ENCODE peak calls at places on chromosomes 2 and 18, in nine cellular contexts. N is spleen, C is nephron progenitor cell, Z is natural killer cell, Q is left ventricle myocardium inferior, R is type B pancreatic cell, D is psoas muscle, J is heart left ventricle, U is HFFc6. B is an unnamed sample.

GRCh38 chr2:44970846-44971450 is 29.4 kb downstream of the SIX3 start:
- DNase-seq in N (no peak), C (no peak), Z (no peak), Q (no peak), R (no peak), D (no peak), J (no peak), U (peak; percentile 33), B (no peak)

GRCh38 chr2:179528576-179529069 is 264.0 kb upstream of the SESTD1 start:
- DNase-seq in N (no peak), C (no peak), Z (no peak), Q (no peak), R (no peak), D (no peak), J (no peak), U (no peak), B (no peak)

GRCh38 chr2:224835405-224835804 is 119.2 kb upstream of the CCDC195 start:
- DNase-seq in N (no peak), C (no peak), Z (no peak), Q (no peak), R (no peak), D (no peak), J (no peak), U (no peak), B (no peak)

GRCh38 chr2:20633001-20633400 is 17.9 kb downstream of the HS1BP3 start:
- DNase-seq in N (no peak), C (no peak), Z (no peak), Q (peak; percentile 7), R (no peak), D (peak; percentile 8), J (no peak), U (no peak), B (no peak)

GRCh38 chr2:232568161-232568560 is 17.7 kb downstream of the EIF4E2 start:
- DNase-seq in N (no peak), C (no peak), Z (no peak), Q (no peak), R (no peak), D (peak; percentile 57), J (no peak), U (peak; percentile 91), B (no peak)

GRCh38 chr18:32289480-32290075 is 99.7 kb downstream of the MEP1B start:
- DNase-seq in N (no peak), C (peak; percentile 44), Z (no peak), Q (no peak), R (no peak), D (no peak), J (peak; percentile 38), U (peak; percentile 40), B (peak; percentile 38)

GRCh38 chr2:214386720-214387119 is 24.1 kb upstream of the VWC2L start:
- DNase-seq in N (no peak), C (no peak), Z (no peak), Q (no peak), R (no peak), D (no peak), J (no peak), U (no peak), B (no peak)

GRCh38 chr2:138777996-138778395 is 2.2 kb downstream of the NXPH2 start:
- DNase-seq in N (no peak), C (peak; percentile 15), Z (no peak), Q (no peak), R (no peak), D (no peak), J (no peak), U (no peak), B (no peak)

GRCh38 chr2:98869868-98870267 is 66.2 kb downstream of the CRACDL start:
- DNase-seq in N (no peak), C (no peak), Z (no peak), Q (no peak), R (no peak), D (no peak), J (no peak), U (no peak), B (no peak)

GRCh38 chr2:25567406-25567805 is 106.0 kb downstream of the DTNB start:
- DNase-seq in N (no peak), C (no peak), Z (no peak), Q (no peak), R (no peak), D (no peak), J (no peak), U (peak; percentile 48), B (no peak)

GRCh38 chr2:189144700-189145211 is 34.8 kb downstream of the COL5A2 start:
- DNase-seq in N (no peak), C (no peak), Z (no peak), Q (no peak), R (no peak), D (no peak), J (no peak), U (peak; percentile 18), B (no peak)

GRCh38 chr2:189147361-189147760 is 32.2 kb downstream of the COL5A2 start:
- DNase-seq in N (no peak), C (no peak), Z (no peak), Q (no peak), R (no peak), D (no peak), J (no peak), U (peak; percentile 21), B (no peak)

GRCh38 chr2:189143930-189144329 is 35.6 kb downstream of the COL5A2 start:
- DNase-seq in N (no peak), C (no peak), Z (no peak), Q (no peak), R (no peak), D (no peak), J (no peak), U (peak; percentile 66), B (no peak)

GRCh38 chr2:189146553-189146952 is 33.0 kb downstream of the COL5A2 start:
- DNase-seq in N (no peak), C (no peak), Z (no peak), Q (no peak), R (no peak), D (no peak), J (no peak), U (no peak), B (no peak)

DNA sequence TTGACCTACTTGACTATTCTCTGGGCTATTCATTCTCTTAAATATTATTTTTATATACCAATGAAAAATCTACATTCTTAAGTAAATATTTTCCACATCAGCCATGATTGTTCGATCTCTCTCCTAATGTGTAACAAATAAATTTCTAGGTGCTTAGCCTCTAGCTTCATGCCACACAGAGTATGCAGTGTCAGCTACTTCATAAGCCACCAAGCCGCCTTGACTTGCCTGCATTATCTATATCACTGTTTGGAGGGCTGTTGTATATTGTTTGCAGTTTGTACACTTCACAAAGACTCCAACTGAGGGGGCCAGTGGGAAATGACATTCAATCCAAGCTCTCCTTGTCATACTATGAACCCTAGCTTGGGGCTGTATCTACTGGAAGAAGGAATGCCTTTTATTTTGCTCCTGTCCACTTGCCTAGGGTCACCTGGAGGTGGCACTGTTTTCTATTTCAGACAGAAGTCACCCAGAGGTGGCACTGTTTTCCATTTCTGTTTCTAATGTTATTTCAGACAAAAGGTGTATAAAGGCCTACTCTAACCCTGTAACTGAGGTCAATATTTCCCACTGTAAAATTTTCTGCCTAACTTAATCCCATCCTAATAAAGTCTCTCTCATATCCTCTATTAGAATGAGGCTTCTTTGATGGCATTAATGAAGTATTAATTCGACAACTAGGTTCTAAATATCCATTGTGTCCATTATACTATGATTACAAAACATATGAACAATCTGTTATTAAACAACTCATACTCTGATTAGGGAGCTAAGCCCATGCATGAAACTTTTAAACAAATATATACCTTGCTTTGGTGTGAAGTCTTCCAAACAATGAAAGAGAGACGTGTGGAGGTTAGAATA is 36.4 kb downstream of the COL5A2 start:
- DNase-seq in N (no peak), C (peak; percentile 21), Z (no peak), Q (no peak), R (no peak), D (no peak), J (no peak), U (peak; percentile 67), B (no peak)
- TF ChIP-seq CTCF in N (no peak), C (peak; percentile 64), Z (no peak), Q (peak; percentile 53), R (peak; percentile 73), D (peak; percentile 45), J (peak; percentile 41), U (peak; percentile 90), B (peak; percentile 74)

DNA sequence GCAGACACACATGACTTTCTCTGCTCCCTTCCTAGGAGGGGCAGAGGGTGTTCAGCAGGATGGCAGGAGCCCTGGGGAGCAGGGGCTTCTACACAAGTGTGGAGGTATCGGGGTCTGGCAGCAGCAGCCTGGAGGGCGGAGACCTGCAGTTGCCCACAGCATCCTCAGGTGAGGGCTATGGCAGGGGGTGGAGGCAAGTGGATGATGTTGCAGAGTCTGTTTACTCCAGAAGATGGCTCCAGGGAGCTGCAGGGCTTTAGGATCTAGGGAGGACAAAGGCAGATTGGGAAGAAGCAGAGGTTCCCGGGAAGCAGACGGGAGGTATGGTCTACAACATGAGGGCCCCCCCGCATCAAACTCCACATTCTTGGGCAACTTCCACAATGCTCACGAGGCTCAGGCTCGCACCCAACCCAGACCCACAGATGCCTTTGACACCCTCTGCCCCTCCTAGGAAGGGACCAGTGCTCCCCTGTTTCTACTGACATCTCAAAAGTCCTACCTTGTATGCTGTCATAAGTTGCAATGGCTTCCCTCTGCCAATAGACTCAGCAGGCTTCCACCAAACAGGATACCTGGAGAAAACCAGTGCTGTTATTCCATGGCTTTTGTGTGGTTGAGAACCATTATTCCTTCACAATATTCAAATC is 12.0 kb upstream of the ATP6V1C2 start:
- DNase-seq in N (peak; percentile 64), C (peak; percentile 12), Z (no peak), Q (no peak), R (no peak), D (no peak), J (no peak), U (peak; percentile 16), B (no peak)
- TF ChIP-seq CTCF in N (no peak), C (peak; percentile 35), Z (no peak), Q (peak; percentile 49), R (peak; percentile 39), D (no peak), J (peak; percentile 14), U (peak; percentile 62), B (no peak)

GRCh38 chr2:27099334-27099955 is 12.9 kb downstream of the KHK start:
- DNase-seq in N (no peak), C (no peak), Z (no peak), Q (no peak), R (no peak), D (peak; percentile 40), J (no peak), U (no peak), B (no peak)
- TF ChIP-seq CTCF in N (no peak), C (no peak), Z (no peak), Q (no peak), R (no peak), D (no peak), J (no peak), U (no peak), B (no peak)

GRCh38 chr2:209334188-209335017 is 89.4 kb upstream of the MAP2 start:
- DNase-seq in N (no peak), C (peak; percentile 63), Z (no peak), Q (peak; percentile 24), R (no peak), D (peak; percentile 52), J (peak; percentile 27), U (peak; percentile 57), B (peak; percentile 40)

DNA sequence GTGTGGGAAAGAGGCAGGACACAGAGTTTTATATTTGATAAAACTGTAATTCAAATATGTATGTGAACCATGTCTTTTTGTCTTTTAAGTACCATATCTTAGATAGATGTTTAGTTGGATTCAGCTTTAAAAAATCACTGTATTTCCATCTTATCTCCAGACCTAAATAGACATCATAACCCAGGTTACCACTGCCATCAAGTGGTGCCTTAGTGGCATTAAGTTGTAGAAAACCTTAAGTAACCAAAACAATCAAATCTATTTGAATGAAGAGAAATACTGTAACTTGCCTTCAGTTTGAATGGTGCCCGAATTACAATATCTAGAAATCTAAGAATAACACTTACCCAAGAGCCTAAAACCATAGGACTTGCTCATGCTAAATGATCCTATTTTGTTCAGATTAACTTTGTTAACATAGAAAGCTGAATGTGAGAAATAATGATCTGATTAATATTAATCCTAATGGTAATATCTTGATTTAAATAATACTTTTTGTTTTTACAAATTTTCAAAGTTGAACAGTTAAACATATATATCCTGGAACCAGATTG is 92.5 kb upstream of the MAP2 start:
- DNase-seq in N (no peak), C (no peak), Z (no peak), Q (no peak), R (no peak), D (no peak), J (no peak), U (peak; percentile 33), B (no peak)
- TF ChIP-seq CTCF in N (no peak), C (peak; percentile 39), Z (no peak), Q (peak; percentile 23), R (peak; percentile 71), D (peak; percentile 6), J (peak; percentile 26), U (peak; percentile 73), B (peak; percentile 68)

B was measured in progenitor cell of endocrine pancreas.